ENCODE peak calls at places on chromosomes 6 and 20, in four cellular contexts. G, N, I and L are unnamed samples.

GRCh38 chr6:101668496-101668895 is 275.0 kb downstream of the GRIK2 start:
- DNase-seq in N (no peak), I (no peak), G (no peak), L (no peak)

GRCh38 chr20:9306521-9306920 is 207.9 kb upstream of the LAMP5 start:
- DNase-seq in G (no peak), N (no peak), I (no peak), L (no peak)

GRCh38 chr20:57654998-57655811 is 35.0 kb upstream of the ZBP1 start:
- DNase-seq in I (peak; percentile 58), G (no peak), N (peak; percentile 44), L (no peak)

GRCh38 chr20:57062696-57063270 is 203.7 kb downstream of the BMP7 start:
- DNase-seq in I (no peak), N (no peak), G (no peak), L (no peak)

GRCh38 chr20:45098096-45098773 is 2.7 kb downstream of the KCNS1 start:
- DNase-seq in G (peak; percentile 35), N (peak; percentile 88), I (peak; percentile 91), L (no peak)

GRCh38 chr6:107531868-107532267 is 42.0 kb downstream of the SOBP start:
- DNase-seq in N (no peak), G (no peak), I (no peak), L (no peak)

GRCh38 chr6:164106345-164106769 is 691.8 kb downstream of the QKI start:
- DNase-seq in I (peak; percentile 77), G (no peak), N (peak; percentile 71), L (peak; percentile 33)

GRCh38 chr6:29705389-29706231 is 17.6 kb upstream of the HLA-F start:
- DNase-seq in I (peak; percentile 87), G (no peak), N (peak; percentile 47), L (no peak)

GRCh38 chr20:1108437-1108920 is 9.9 kb upstream of the PSMF1 start:
- DNase-seq in G (peak; percentile 44), N (peak; percentile 70), I (peak; percentile 82), L (peak; percentile 37)

GRCh38 chr20:19783966-19784401 is 25.9 kb downstream of the RIN2 start:
- DNase-seq in G (no peak), N (no peak), I (no peak), L (no peak)

DNA sequence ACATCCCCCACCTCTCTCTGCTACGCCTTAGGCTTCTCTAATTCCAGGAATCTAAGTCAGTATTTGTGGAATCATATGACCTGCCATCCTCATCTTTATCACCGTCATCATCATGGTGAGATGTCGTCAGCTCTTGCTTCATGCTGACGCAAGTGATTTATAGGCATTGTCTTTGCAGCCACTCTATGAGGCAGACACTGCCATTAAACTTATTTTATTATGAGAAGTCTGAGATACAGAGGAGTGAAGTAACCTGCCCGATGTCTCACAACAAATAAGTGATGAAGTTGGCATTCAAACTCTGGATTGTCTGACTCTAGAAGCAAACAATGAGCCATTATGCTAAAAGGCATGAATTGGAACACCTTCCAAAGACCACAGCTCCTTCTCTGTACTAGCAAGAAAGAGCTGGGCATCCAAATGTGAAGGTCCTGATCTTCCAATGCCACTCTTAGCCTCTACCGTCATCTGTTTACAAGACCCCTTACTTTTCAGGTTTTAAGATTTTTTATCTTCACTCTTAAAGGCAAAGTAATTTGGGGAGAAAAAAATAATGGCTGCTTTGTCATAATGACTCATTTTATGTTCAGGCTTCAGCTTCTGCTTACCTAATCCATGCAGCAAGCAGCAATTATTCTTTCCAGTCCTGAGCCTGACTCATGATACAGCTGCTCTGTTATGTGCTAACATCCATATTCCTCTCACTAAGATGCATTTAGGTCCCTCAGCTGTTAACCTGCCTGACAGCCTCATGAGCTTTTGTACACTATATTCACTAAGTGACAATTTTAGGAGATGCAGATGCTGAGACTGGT is 113.7 kb upstream of the BCLAF1 start:
- DNase-seq in I (no peak), N (no peak), G (no peak), L (no peak)
- H3K27ac ChIP-seq in I (peak overlapping the region; percentile 41), N (no peak overlapping the region), G (no peak overlapping the region), L (peak overlapping the region; percentile 85)

GRCh38 chr6:155466546-155466945 is 10.9 kb upstream of the NOX3 start:
- DNase-seq in I (no peak), N (no peak), G (no peak), L (no peak)

GRCh38 chr6:155455766-155456165 is at the start of gene NOX3:
- DNase-seq in I (peak; percentile 36), N (no peak), G (no peak), L (no peak)

GRCh38 chr6:155461636-155462035 is 6.0 kb upstream of the NOX3 start:
- DNase-seq in I (peak; percentile 33), N (no peak), G (no peak), L (no peak)
- H3K27ac ChIP-seq in I (no peak overlapping the region), N (no peak overlapping the region), G (no peak overlapping the region), L (no peak overlapping the region)

DNA sequence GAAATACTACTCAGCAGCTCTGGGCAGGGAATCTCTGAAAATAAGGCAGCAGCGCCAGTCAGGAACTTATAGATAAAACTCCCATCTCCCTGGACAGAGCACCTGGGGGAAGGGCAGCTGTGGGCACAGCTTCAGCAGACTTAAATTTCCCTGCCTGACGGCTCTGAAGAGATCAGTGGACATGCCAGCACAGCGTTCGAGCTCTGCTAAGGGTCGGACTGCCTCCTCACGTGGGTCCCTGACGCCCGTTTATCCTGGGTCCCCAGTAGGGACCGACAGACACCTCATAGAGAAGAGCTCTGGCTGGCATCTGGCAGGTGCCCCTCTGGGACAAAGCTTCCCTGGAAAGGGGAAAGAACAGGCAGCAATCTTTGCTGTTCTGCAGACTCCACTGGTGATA is 59.0 kb downstream of the COL21A1 start:
- DNase-seq in N (no peak), I (peak; percentile 3), G (no peak), L (no peak)
- H3K27ac ChIP-seq in N (no peak overlapping the region), I (no peak overlapping the region), G (no peak overlapping the region), L (no peak overlapping the region)

DNA sequence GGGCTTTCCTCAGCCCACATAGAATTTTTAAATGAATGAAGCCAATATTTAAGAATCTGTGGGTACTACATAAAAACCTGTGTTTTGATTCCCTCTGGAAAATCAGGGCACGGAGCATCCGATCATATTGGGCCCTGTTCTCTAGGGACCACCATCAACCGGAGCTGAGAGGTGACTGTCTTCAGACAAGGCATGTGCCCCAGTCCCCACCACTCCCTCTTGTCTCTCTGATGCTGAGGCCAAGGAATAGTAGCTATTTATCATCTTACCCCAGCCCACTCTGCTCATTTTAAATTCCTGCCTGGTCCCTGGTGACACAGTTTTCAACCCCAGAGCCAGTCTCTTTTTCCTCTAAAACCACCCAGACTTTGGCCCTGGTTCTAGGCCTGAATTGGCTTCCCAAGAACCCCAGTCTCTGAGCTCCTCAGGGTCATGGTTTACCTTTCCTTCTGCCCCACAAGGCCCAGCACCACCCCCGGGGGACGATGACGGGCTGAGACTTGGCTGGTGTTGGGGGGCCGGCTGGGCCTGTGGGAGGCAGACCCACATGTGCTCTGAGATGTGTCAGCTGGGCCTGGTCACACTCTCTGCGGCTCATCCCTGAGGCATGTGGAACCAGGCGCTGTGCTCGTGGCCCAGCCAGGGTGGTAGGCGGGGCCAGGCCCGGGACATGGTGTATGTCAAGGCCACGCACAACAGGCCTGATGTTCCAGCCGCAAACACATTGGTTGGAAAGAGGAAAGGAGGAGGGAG is 114.4 kb downstream of the CEBPB start:
- DNase-seq in I (no peak), G (no peak), N (peak; percentile 29), L (no peak)
- H3K27ac ChIP-seq in I (no peak overlapping the region), G (no peak overlapping the region), N (no peak overlapping the region), L (peak overlapping the region; percentile 22)

GRCh38 chr20:49593441-49594142 is 25.7 kb upstream of the PTGIS start:
- DNase-seq in G (no peak), N (no peak), I (no peak), L (no peak)

GRCh38 chr20:49590163-49591017 is 22.5 kb upstream of the PTGIS start:
- DNase-seq in I (no peak), G (no peak), N (no peak), L (no peak)

GRCh38 chr20:49592120-49592519 is 24.2 kb upstream of the PTGIS start:
- DNase-seq in G (no peak), N (no peak), I (no peak), L (no peak)

GRCh38 chr20:49589747-49590146 is 21.8 kb upstream of the PTGIS start:
- DNase-seq in I (no peak), G (no peak), N (no peak), L (no peak)

GRCh38 chr20:49591217-49591865 is 23.4 kb upstream of the PTGIS start:
- DNase-seq in G (no peak), N (no peak), I (no peak), L (no peak)
- H3K27ac ChIP-seq in G (no peak overlapping the region), N (no peak overlapping the region), I (no peak overlapping the region), L (no peak overlapping the region)

GRCh38 chr6:22928775-22929174 is 359.4 kb downstream of the HDGFL1 start:
- DNase-seq in I (peak; percentile 2), G (no peak), N (no peak), L (no peak)
- H3K27ac ChIP-seq in I (no peak overlapping the region), G (no peak overlapping the region), N (no peak overlapping the region), L (no peak overlapping the region)